ENCODE peak calls at places on chromosomes 2 and 18, in nine cellular contexts. S is cardiac fibroblast, T is thoracic aorta, O is GM06990, K is Calu3, G is chondrocyte, J is DND-41, D is kidney epithelial cell, L is GM23338. V is an unnamed sample.

GRCh38 chr2:205411558-205411957 is 270.7 kb upstream of the NRP2 start:
- DNase-seq in S (no peak), T (no peak), O (no peak), K (no peak), G (no peak), J (no peak), D (no peak), L (no peak), V (no peak)

GRCh38 chr18:55781481-55781957 is 193.5 kb upstream of the TCF4 start:
- DNase-seq in S (peak), T (no peak), O (no peak), K (peak), G (no peak), J (no peak), D (no peak), L (peak), V (peak)

GRCh38 chr18:75162467-75162866 is 46.5 kb downstream of the PTGR3 start:
- DNase-seq in S (peak), T (no peak), O (no peak), K (no peak), G (no peak), J (no peak), D (no peak), L (no peak), V (no peak)

GRCh38 chr18:212780-213179 is 54.4 kb downstream of the USP14 start:
- DNase-seq in S (peak), T (no peak), O (no peak), K (no peak), G (no peak), J (no peak), D (no peak), L (no peak), V (no peak)

GRCh38 chr18:6021341-6022088 is 126.2 kb upstream of the TMEM200C start:
- DNase-seq in S (no peak), T (no peak), O (no peak), K (no peak), G (no peak), J (no peak), D (no peak), L (no peak), V (no peak)

GRCh38 chr2:8538951-8539621 is 142.8 kb upstream of the ID2 start:
- DNase-seq in S (no peak), T (no peak), O (no peak), K (no peak), G (no peak), J (no peak), D (no peak), L (no peak), V (no peak)

GRCh38 chr18:76977108-76977621 is 154.8 kb downstream of the ZNF236 start:
- DNase-seq in S (no peak), T (no peak), O (no peak), K (no peak), G (peak), J (no peak), D (no peak), L (no peak), V (no peak)

GRCh38 chr2:136134126-136134525 is 16.2 kb upstream of the CXCR4 start:
- DNase-seq in S (no peak), T (no peak), O (peak), K (no peak), G (no peak), J (peak), D (no peak), L (no peak), V (no peak)

GRCh38 chr18:76544511-76545350 is 49.7 kb upstream of the ZNF516 start:
- DNase-seq in S (no peak), T (no peak), O (no peak), K (no peak), G (peak), J (no peak), D (no peak), L (no peak), V (no peak)

GRCh38 chr2:189952536-189953109 is 109.9 kb downstream of the MSTN start:
- DNase-seq in S (no peak), T (no peak), O (peak), K (no peak), G (no peak), J (no peak), D (no peak), L (no peak), V (no peak)

GRCh38 chr2:129892773-129893172 is 86.7 kb upstream of the RAB6C start:
- DNase-seq in S (no peak), T (no peak), O (no peak), K (no peak), G (no peak), J (no peak), D (no peak), L (no peak), V (no peak)

GRCh38 chr2:38712871-38713270 is 38.3 kb downstream of the SRSF7 start:
- DNase-seq in S (no peak), T (no peak), O (no peak), K (no peak), G (no peak), J (no peak), D (no peak), L (no peak), V (no peak)

GRCh38 chr2:129902731-129903585 is 76.5 kb upstream of the RAB6C start:
- DNase-seq in S (no peak), T (no peak), O (no peak), K (no peak), G (no peak), J (no peak), D (no peak), L (no peak), V (no peak)

GRCh38 chr2:137223722-137224121 is 458.4 kb downstream of the THSD7B start:
- DNase-seq in S (no peak), T (no peak), O (no peak), K (no peak), G (no peak), J (no peak), D (no peak), L (peak), V (no peak)

GRCh38 chr2:9573840-9574239 is 18.2 kb upstream of the ADAM17 start:
- DNase-seq in S (no peak), T (no peak), O (no peak), K (no peak), G (no peak), J (no peak), D (no peak), L (peak), V (no peak)
- TF ChIP-seq CTCF in S (peak), T (peak), O (no peak), K (no peak), G (peak), J (peak), D (no peak), L (no peak), V (no peak)

GRCh38 chr2:46258937-46259781 is 38.0 kb upstream of the EPAS1 start:
- DNase-seq in S (no peak), T (no peak), O (no peak), K (no peak), G (no peak), J (no peak), D (no peak), L (no peak), V (no peak)
- TF ChIP-seq CTCF in S (no peak), T (no peak), O (no peak), K (no peak), G (no peak), J (no peak), D (no peak), L (no peak), V (no peak)

GRCh38 chr18:12074734-12075133 is 18.9 kb upstream of the ANKRD62 start:
- DNase-seq in S (peak), T (no peak), O (no peak), K (no peak), G (no peak), J (no peak), D (no peak), L (no peak), V (no peak)
- TF ChIP-seq CTCF in S (no peak), T (no peak), O (no peak), K (no peak), G (peak), J (no peak), D (peak), L (no peak), V (no peak)

GRCh38 chr2:19600982-19601381 is 242.6 kb upstream of the OSR1 start:
- DNase-seq in S (no peak), T (no peak), O (no peak), K (no peak), G (no peak), J (no peak), D (no peak), L (no peak), V (no peak)

GRCh38 chr2:19600506-19600905 is 242.1 kb upstream of the OSR1 start:
- DNase-seq in S (no peak), T (no peak), O (no peak), K (no peak), G (no peak), J (no peak), D (no peak), L (no peak), V (no peak)
- TF ChIP-seq CTCF in S (peak), T (no peak), O (no peak), K (no peak), G (no peak), J (no peak), D (no peak), L (no peak), V (peak)